ENCODE peak calls at places on chromosome 1, in eight cellular contexts. Z is occipital lobe; E is T47D; Q is CD8-positive, alpha-beta T cell; F is stimulated activated effector memory CD8-positive, alpha-beta T cell treated with anti-CD3 and anti-CD28 coated beads, Interleukin-12 subunit alpha, Interleukin-12 subunit beta, amount 100 ng/mL, for 72 hours; C is effector memory CD8-positive, alpha-beta T cell; G is EH; L is MCF 10A. V is an unnamed sample.

GRCh38 chr1:156368157-156368658 is 803 bp upstream of the RHBG start:
- DNase-seq in F (no peak), Q (no peak), Z (no peak), L (no peak), E (no peak), G (peak), C (no peak), V (no peak)

GRCh38 chr1:161954050-161954449 is 69.6 kb downstream of the OLFML2B start:
- DNase-seq in C (no peak), Z (no peak), F (no peak), L (no peak), G (no peak), E (no peak), Q (no peak), V (no peak)

GRCh38 chr1:227654431-227654830 is 80.7 kb downstream of the JMJD4 start:
- DNase-seq in Q (no peak), E (no peak), Z (no peak), L (peak), F (no peak), C (no peak), G (no peak), V (no peak)

GRCh38 chr1:199243423-199244061 is 604.7 kb downstream of the PTPRC start:
- DNase-seq in Z (peak), Q (peak), C (peak), F (peak), L (peak), G (peak), E (peak), V (peak)

GRCh38 chr1:21184266-21184665 is 7.6 kb upstream of the EIF4G3 start:
- DNase-seq in Z (no peak), Q (no peak), C (no peak), E (no peak), G (no peak), L (no peak), F (no peak), V (no peak)

GRCh38 chr1:158095737-158096335 is 84.9 kb upstream of the CD1D start:
- DNase-seq in F (peak), L (peak), G (peak), Z (no peak), Q (no peak), E (peak), C (no peak), V (no peak)

GRCh38 chr1:172144445-172145060 is 275.9 kb upstream of the C1orf105 start:
- DNase-seq in Q (no peak), F (no peak), Z (no peak), L (no peak), G (peak), C (no peak), E (no peak), V (no peak)

GRCh38 chr1:221753828-221754188 is 11.9 kb upstream of the DUSP10 start:
- DNase-seq in L (no peak), C (no peak), Q (no peak), F (no peak), Z (no peak), G (no peak), E (no peak), V (no peak)

GRCh38 chr1:207806531-207807394 is 54.9 kb downstream of the CD46 start:
- DNase-seq in E (no peak), C (no peak), F (peak), Q (no peak), L (no peak), G (peak), Z (no peak), V (no peak)

GRCh38 chr1:43545686-43546387 is 15.2 kb downstream of the PTPRF start:
- DNase-seq in E (peak), C (no peak), Z (peak), G (peak), Q (no peak), L (peak), F (no peak), V (peak)